ENCODE peak calls at places on chromosome 16, in four cellular contexts. X is GM12878, T is SK-N-SH, E is K562. N is an unnamed sample.

GRCh38 chr16:84274515-84274914 is 20.2 kb upstream of the WFDC1 start:
- DNase-seq in X (no peak), T (no peak), E (no peak), N (no peak)

GRCh38 chr16:83725313-83725712 is 82.5 kb upstream of the HSBP1 start:
- DNase-seq in X (no peak), T (no peak), E (no peak), N (no peak)

GRCh38 chr16:74748042-74748709 is 26.4 kb downstream of the FA2H start:
- DNase-seq in X (no peak), T (no peak), E (no peak), N (no peak)

GRCh38 chr16:73506568-73507056 is 458.7 kb upstream of the ZFHX3 start:
- DNase-seq in X (no peak), T (no peak), E (no peak), N (no peak)

GRCh38 chr16:84368327-84368996 is at the start of gene ATP2C2:
- DNase-seq in X (no peak), T (peak), E (peak), N (peak)

GRCh38 chr16:10840703-10841102 is 22.1 kb upstream of the TVP23A start:
- DNase-seq in X (no peak), T (no peak), E (no peak), N (no peak)

GRCh38 chr16:69187891-69188451 is 1.0 kb downstream of the SNTB2 start:
- DNase-seq in X (no peak), T (no peak), E (no peak), N (peak)

GRCh38 chr16:50593410-50594139 is 45.4 kb downstream of the NKD1 start:
- DNase-seq in X (no peak), T (peak), E (peak), N (no peak)

GRCh38 chr16:4570086-4570485 is 13.9 kb downstream of the C16orf96 start:
- DNase-seq in X (no peak), T (no peak), E (no peak), N (no peak)

GRCh38 chr16:50742521-50743150 is 750 bp downstream of the CYLD start:
- DNase-seq in X (no peak), T (no peak), E (peak), N (peak)

GRCh38 chr16:69703638-69704037 is 22.7 kb downstream of the NQO1 start:
- DNase-seq in X (no peak), T (no peak), E (no peak), N (no peak)

GRCh38 chr16:65757064-65757463 is 609.4 kb upstream of the CDH5 start:
- DNase-seq in X (no peak), T (no peak), E (no peak), N (no peak)

GRCh38 chr16:3087243-3087791 is 11.8 kb downstream of the ZSCAN10 start:
- DNase-seq in X (no peak), T (no peak), E (peak), N (no peak)

GRCh38 chr16:67022531-67023214 is 6.3 kb upstream of the CBFB start:
- DNase-seq in X (no peak), T (no peak), E (no peak), N (no peak)

GRCh38 chr16:21101631-21102420 is 48.8 kb downstream of the DNAH3 start:
- DNase-seq in X (no peak), T (peak), E (no peak), N (peak)

GRCh38 chr16:26595199-26595598 is 471.5 kb upstream of the C16orf82 start:
- DNase-seq in X (no peak), T (no peak), E (no peak), N (no peak)

GRCh38 chr16:68700120-68700519 is 37.0 kb upstream of the CDH1 start:
- DNase-seq in X (no peak), T (no peak), E (no peak), N (no peak)

GRCh38 chr16:3861808-3862451 is 18.6 kb downstream of the CREBBP start:
- DNase-seq in X (no peak), T (no peak), E (peak), N (no peak)

GRCh38 chr16:48607056-48607825 is 2.7 kb downstream of the N4BP1 start:
- DNase-seq in X (no peak), T (no peak), E (no peak), N (peak)

GRCh38 chr16:82638095-82638798 is 11.5 kb downstream of the CDH13 start:
- DNase-seq in X (no peak), T (no peak), E (no peak), N (no peak)

GRCh38 chr16:84929421-84930297 is 81.7 kb downstream of the ZDHHC7 start:
- DNase-seq in X (no peak), T (no peak), E (peak), N (no peak)

GRCh38 chr16:27239906-27240655 is 28.5 kb downstream of the NSMCE1 start:
- DNase-seq in X (no peak), T (no peak), E (no peak), N (no peak)

GRCh38 chr16:47732122-47732805 is 271.1 kb downstream of the PHKB start:
- DNase-seq in X (no peak), T (no peak), E (no peak), N (no peak)

GRCh38 chr16:4477966-4478365 is 1.8 kb downstream of the HMOX2 start:
- DNase-seq in X (no peak), T (peak), E (no peak), N (no peak)

GRCh38 chr16:69190598-69190997 is 3.6 kb downstream of the SNTB2 start:
- DNase-seq in X (no peak), T (no peak), E (no peak), N (no peak)

GRCh38 chr16:20401066-20401465 is 3.5 kb downstream of the PDILT start:
- DNase-seq in X (no peak), T (no peak), E (no peak), N (no peak)

GRCh38 chr16:56558024-56558747 is 6.7 kb upstream of the MT4 start:
- DNase-seq in X (no peak), T (peak), E (no peak), N (no peak)

GRCh38 chr16:70630960-70631745 is 15.2 kb upstream of the IL34 start:
- DNase-seq in X (no peak), T (no peak), E (no peak), N (no peak)

GRCh38 chr16:4214215-4214621 is 27.7 kb downstream of the SRL start:
- DNase-seq in X (no peak), T (no peak), E (no peak), N (peak)

GRCh38 chr16:55331648-55332185 is 7.7 kb downstream of the IRX6 start:
- DNase-seq in X (no peak), T (no peak), E (no peak), N (no peak)

GRCh38 chr16:30954993-30955392 is 2.6 kb upstream of the SETD1A start:
- DNase-seq in X (no peak), T (no peak), E (no peak), N (no peak)

GRCh38 chr16:67202956-67203493 is 4.1 kb downstream of the ELMO3 start:
- DNase-seq in X (no peak), T (no peak), E (peak), N (no peak)

GRCh38 chr16:7025616-7026190 is 306.9 kb upstream of the RBFOX1 start:
- DNase-seq in X (no peak), T (peak), E (peak), N (peak)

GRCh38 chr16:12096162-12096781 is 119.7 kb downstream of the SNX29 start:
- DNase-seq in X (no peak), T (no peak), E (no peak), N (no peak)

GRCh38 chr16:20866161-20866772 is 33.9 kb downstream of the DCUN1D3 start:
- DNase-seq in X (no peak), T (peak), E (peak), N (no peak)

DNA sequence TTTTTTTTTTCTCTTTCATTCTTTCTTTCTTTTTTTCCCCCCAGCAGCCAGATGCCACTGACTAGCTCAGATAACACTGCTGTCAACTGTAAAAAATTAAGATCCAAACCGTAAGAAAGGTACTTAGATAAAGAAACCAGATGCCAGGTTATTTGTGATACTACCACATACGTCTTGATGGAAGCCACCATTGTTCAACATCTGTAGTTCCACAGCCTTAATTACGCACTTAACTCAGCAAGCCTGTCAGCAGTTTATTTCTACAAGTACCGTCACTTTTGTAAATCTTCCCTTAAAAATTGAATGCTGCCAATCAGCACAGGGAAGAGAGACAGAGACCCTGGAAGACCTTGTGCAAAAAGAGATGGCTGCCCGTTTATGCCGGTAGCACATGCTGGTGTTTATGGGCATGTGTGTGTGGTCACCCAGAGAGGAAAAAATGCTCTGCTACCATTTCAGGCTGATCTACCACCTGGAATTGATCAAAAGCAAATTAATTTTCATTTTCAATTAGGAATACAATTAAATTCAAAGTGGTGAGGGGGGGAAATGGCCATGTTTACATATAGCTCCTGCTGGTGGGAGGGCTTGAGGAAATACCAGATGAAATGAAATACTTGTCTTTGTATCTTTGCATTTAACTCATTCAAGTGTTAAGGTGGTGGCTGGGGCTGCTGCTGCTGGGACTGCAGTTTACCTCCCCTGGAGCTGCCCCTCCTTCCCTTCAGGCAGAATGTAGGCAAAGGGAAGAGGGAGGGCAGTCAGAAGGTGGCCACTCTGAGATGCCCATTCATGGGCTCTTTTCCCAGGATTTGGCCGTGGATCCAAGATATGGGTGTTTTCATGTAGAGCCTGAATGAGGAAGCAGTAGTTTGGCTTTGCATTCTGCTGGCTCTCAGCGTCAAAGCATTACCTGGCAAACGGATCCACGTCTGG is 237.3 kb downstream of the IRX3 start:
- DNase-seq in X (no peak), T (peak), E (no peak), N (no peak)
- TF ChIP-seq JUND in X (no peak), T (no peak), E (no peak), N (no peak)

GRCh38 chr16:86533942-86534341 is 21.1 kb downstream of the MTHFSD start:
- DNase-seq in X (no peak), T (no peak), E (no peak), N (no peak)
- TF ChIP-seq JUND in X (no peak), T (no peak), E (no peak), N (no peak)

GRCh38 chr16:58510097-58510775 is 5.1 kb upstream of the SETD6 start:
- DNase-seq in X (no peak), T (no peak), E (no peak), N (no peak)

GRCh38 chr16:58507963-58508670 is 7.2 kb upstream of the SETD6 start:
- DNase-seq in X (no peak), T (no peak), E (no peak), N (no peak)

GRCh38 chr16:58508671-58509251 is 6.6 kb upstream of the SETD6 start:
- DNase-seq in X (no peak), T (no peak), E (no peak), N (no peak)

GRCh38 chr16:58510776-58511628 is 4.3 kb upstream of the SETD6 start:
- DNase-seq in X (no peak), T (no peak), E (no peak), N (no peak)

GRCh38 chr16:58509256-58510096 is 5.8 kb upstream of the SETD6 start:
- DNase-seq in X (no peak), T (no peak), E (no peak), N (peak)
- TF ChIP-seq JUND in X (no peak), T (no peak), E (no peak), N (no peak)

DNA sequence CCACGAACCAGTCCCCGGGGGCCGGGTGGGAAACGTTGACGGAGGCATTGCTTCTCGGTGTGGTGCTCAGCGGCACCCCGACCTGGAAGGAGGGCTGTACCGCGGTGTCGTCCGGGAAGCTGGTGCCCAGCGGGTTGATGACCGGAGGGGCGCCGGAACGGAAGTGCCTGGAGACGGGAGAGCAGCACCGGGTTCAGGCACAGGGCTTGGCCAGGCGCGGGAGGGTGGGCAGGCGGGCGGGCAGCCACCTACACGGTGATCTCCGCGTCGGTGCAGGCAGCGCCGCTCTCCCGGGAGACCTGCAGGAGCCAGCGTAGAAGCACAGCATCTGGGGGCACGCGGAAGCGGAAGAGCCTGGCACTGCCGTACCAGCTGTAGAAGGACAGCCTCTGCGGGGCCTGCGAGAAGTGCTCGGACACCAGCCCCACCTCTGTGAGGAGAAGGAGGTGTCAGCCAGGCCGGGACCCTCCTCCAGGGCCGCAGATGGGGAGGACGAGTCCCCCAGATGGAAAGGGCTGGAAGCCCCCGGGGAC is 4.3 kb downstream of the PGAP6 start:
- DNase-seq in X (no peak), T (no peak), E (no peak), N (no peak)
- TF ChIP-seq JUND in X (no peak), T (no peak), E (no peak), N (no peak)

DNA sequence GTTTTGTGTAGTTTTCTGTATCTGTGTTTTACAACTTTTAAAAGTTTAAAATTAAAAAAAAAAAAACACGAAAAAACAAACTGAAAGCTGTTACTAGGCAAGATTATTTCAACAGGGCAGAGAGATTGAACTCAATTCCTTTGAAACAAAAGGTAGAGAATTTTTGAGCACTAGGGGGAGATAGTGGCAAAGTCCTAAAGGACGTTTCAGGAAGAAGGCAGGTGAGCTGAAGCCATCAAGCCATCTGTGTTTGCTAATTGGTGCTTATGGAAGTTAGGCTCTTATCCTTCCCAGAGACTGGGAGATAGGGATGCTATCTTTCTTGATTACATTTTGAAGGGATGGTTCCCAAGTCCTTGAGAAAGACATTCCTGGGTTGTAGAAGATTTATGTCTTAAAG is 70.6 kb upstream of the CLEC3A start:
- DNase-seq in X (peak), T (peak), E (peak), N (peak)
- TF ChIP-seq JUND in X (no peak), T (no peak), E (no peak), N (no peak)

GRCh38 chr16:28990375-28991040 is 5.7 kb downstream of the LAT start:
- DNase-seq in X (no peak), T (no peak), E (no peak), N (no peak)
- TF ChIP-seq JUND in X (no peak), T (no peak), E (no peak), N (no peak)

GRCh38 chr16:79653337-79654000 is 52.9 kb upstream of the MAF start:
- DNase-seq in X (no peak), T (peak), E (no peak), N (no peak)

GRCh38 chr16:79656537-79657115 is 56.1 kb upstream of the MAF start:
- DNase-seq in X (no peak), T (no peak), E (no peak), N (no peak)

GRCh38 chr16:79647586-79647985 is 47.0 kb upstream of the MAF start:
- DNase-seq in X (no peak), T (no peak), E (no peak), N (no peak)

GRCh38 chr16:79648846-79649245 is 48.3 kb upstream of the MAF start:
- DNase-seq in X (no peak), T (no peak), E (no peak), N (no peak)

GRCh38 chr16:79651363-79651762 is 50.8 kb upstream of the MAF start:
- DNase-seq in X (no peak), T (no peak), E (no peak), N (no peak)
- TF ChIP-seq JUND in X (no peak), T (no peak), E (no peak), N (no peak)

GRCh38 chr16:81427245-81427644 is 17.4 kb upstream of the CMIP start:
- DNase-seq in X (no peak), T (no peak), E (no peak), N (no peak)

GRCh38 chr16:81421536-81421935 is 23.1 kb upstream of the CMIP start:
- DNase-seq in X (no peak), T (no peak), E (no peak), N (no peak)

GRCh38 chr16:81421126-81421525 is 23.5 kb upstream of the CMIP start:
- DNase-seq in X (no peak), T (no peak), E (no peak), N (no peak)

GRCh38 chr16:81429045-81429521 is 15.5 kb upstream of the CMIP start:
- DNase-seq in X (no peak), T (peak), E (peak), N (peak)

GRCh38 chr16:81424761-81425160 is 19.8 kb upstream of the CMIP start:
- DNase-seq in X (peak), T (no peak), E (no peak), N (no peak)
- TF ChIP-seq JUND in X (no peak), T (no peak), E (no peak), N (no peak)

GRCh38 chr16:89398924-89399323 is 91.4 kb downstream of the ANKRD11 start:
- DNase-seq in X (no peak), T (no peak), E (no peak), N (no peak)

GRCh38 chr16:89401205-89401604 is 89.2 kb downstream of the ANKRD11 start:
- DNase-seq in X (no peak), T (no peak), E (no peak), N (no peak)

GRCh38 chr16:89401641-89402445 is 88.5 kb downstream of the ANKRD11 start:
- DNase-seq in X (no peak), T (peak), E (no peak), N (no peak)

GRCh38 chr16:89402962-89403361 is 87.4 kb downstream of the ANKRD11 start:
- DNase-seq in X (no peak), T (no peak), E (no peak), N (no peak)

DNA sequence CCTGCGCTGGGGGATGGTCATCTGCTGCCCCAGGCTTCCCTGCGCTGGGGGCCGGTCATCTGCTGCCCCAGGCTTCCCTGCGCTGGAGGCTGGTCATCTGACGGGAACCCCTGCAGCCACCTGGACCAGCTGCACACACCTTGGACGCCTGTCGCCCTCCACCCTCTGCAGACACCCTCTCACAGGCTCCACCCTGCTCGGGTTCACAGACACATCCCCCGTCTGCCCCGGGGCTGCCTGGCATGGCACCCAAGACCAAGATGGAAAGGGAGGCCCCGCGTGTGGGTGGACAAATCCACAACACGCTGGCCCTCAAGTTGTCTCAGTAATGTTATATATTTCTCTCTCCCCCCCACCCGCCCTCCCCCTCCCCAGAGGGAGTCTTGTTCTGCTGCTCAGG is 89.6 kb downstream of the ANKRD11 start:
- DNase-seq in X (no peak), T (peak), E (no peak), N (no peak)
- TF ChIP-seq JUND in X (no peak), T (no peak), E (no peak), N (no peak)